ENCODE peak calls at places on chromosomes 16 and 17, in eight cellular contexts. D is adrenal gland, P is transverse colon, U is right atrium auricular region, F is heart left ventricle, H is spleen, X is ovary, S is IMR-90. O is an unnamed sample. For H3K4me1, the result is how much of the 10 kb centered on the place peaks cover.

GRCh38 chr16:75382611-75383010 is 50.7 kb downstream of the CFDP1 start:
- DNase-seq in D (no peak), P (no peak), U (no peak), F (no peak), H (no peak), X (no peak), S (no peak), O (no peak)

GRCh38 chr16:87203060-87203656 is 114.0 kb downstream of the C16orf95 start:
- DNase-seq in D (peak), P (peak), U (no peak), F (peak), H (no peak), X (no peak), S (peak), O (peak)

GRCh38 chr17:47810200-47810821 is 11.3 kb downstream of the OSBPL7 start:
- DNase-seq in D (no peak), P (peak), U (no peak), F (no peak), H (no peak), X (no peak), S (peak), O (peak)

GRCh38 chr17:21094298-21094704 is 32.5 kb upstream of the DHRS7B start:
- DNase-seq in D (no peak), P (no peak), U (no peak), F (no peak), H (no peak), X (no peak), S (no peak), O (no peak)

GRCh38 chr16:8130197-8130596 is 460.1 kb downstream of the TMEM114 start:
- DNase-seq in D (no peak), P (no peak), U (no peak), F (no peak), H (no peak), X (no peak), S (no peak), O (no peak)

GRCh38 chr17:57747221-57748017 is 2.3 kb upstream of the CCDC182 start:
- DNase-seq in D (peak), P (peak), U (peak), F (no peak), H (no peak), X (peak), S (peak), O (peak)

GRCh38 chr16:79839851-79840321 is 239.3 kb upstream of the MAF start:
- DNase-seq in D (no peak), P (no peak), U (peak), F (peak), H (no peak), X (peak), S (no peak), O (peak)

GRCh38 chr17:499836-500543 is 147.4 kb upstream of the RPH3AL start:
- DNase-seq in D (no peak), P (no peak), U (no peak), F (no peak), H (peak), X (no peak), S (no peak), O (peak)

GRCh38 chr17:7548585-7549400 is at the start of gene TNFSF12:
- DNase-seq in D (peak), P (peak), U (no peak), F (peak), H (peak), X (peak), S (peak), O (peak)

GRCh38 chr17:79704691-79705090 is 26.1 kb upstream of the ENPP7 start:
- DNase-seq in D (no peak), P (no peak), U (no peak), F (no peak), H (no peak), X (no peak), S (no peak), O (no peak)

GRCh38 chr17:78360371-78361226 is 722 bp upstream of the SOCS3 start:
- DNase-seq in D (peak), P (peak), U (peak), F (peak), H (peak), X (peak), S (peak), O (peak)

GRCh38 chr17:50199211-50199633 is 2.2 kb downstream of the COL1A1 start:
- DNase-seq in D (no peak), P (no peak), U (no peak), F (no peak), H (peak), X (no peak), S (no peak), O (no peak)

GRCh38 chr17:33072421-33073175 is 81.0 kb downstream of the SPACA3 start:
- DNase-seq in D (no peak), P (no peak), U (no peak), F (no peak), H (no peak), X (no peak), S (no peak), O (no peak)

GRCh38 chr16:68517606-68518161 is 21.4 kb upstream of the ZFP90 start:
- DNase-seq in D (no peak), P (no peak), U (no peak), F (no peak), H (peak), X (no peak), S (no peak), O (no peak)

GRCh38 chr17:79902146-79902791 is 63.0 kb upstream of the CBX4 start:
- DNase-seq in D (no peak), P (no peak), U (no peak), F (no peak), H (peak), X (no peak), S (no peak), O (no peak)

GRCh38 chr17:28053725-28054124 is 11.2 kb downstream of the NLK start:
- DNase-seq in D (no peak), P (no peak), U (no peak), F (no peak), H (no peak), X (no peak), S (no peak), O (no peak)

GRCh38 chr17:40253565-40253964 is 34.1 kb upstream of the CDC6 start:
- DNase-seq in D (no peak), P (no peak), U (no peak), F (no peak), H (no peak), X (no peak), S (no peak), O (no peak)

GRCh38 chr17:29251969-29252866 is 5.6 kb downstream of the CRYBA1 start:
- DNase-seq in D (no peak), P (no peak), U (no peak), F (no peak), H (no peak), X (no peak), S (peak), O (no peak)

GRCh38 chr17:40909755-40910154 is 24.7 kb upstream of the KRT20 start:
- DNase-seq in D (no peak), P (no peak), U (no peak), F (no peak), H (no peak), X (no peak), S (peak), O (no peak)

GRCh38 chr16:86639354-86639753 is 61.0 kb downstream of the FOXL1 start:
- DNase-seq in D (no peak), P (no peak), U (no peak), F (peak), H (no peak), X (no peak), S (no peak), O (no peak)

GRCh38 chr16:29819506-29819905 is 756 bp upstream of the MVP start:
- DNase-seq in D (no peak), P (peak), U (no peak), F (no peak), H (no peak), X (no peak), S (no peak), O (no peak)

GRCh38 chr17:58402679-58403078 is 14.7 kb downstream of the RNF43 start:
- DNase-seq in D (no peak), P (no peak), U (no peak), F (no peak), H (no peak), X (no peak), S (no peak), O (no peak)

GRCh38 chr17:31413871-31414589 is 22.6 kb downstream of the RAB11FIP4 start:
- DNase-seq in D (no peak), P (no peak), U (no peak), F (peak), H (peak), X (no peak), S (peak), O (no peak)

GRCh38 chr16:5982979-5983378 is 885.4 kb upstream of the EEF2KMT start:
- DNase-seq in D (no peak), P (no peak), U (no peak), F (no peak), H (no peak), X (no peak), S (no peak), O (no peak)

DNA sequence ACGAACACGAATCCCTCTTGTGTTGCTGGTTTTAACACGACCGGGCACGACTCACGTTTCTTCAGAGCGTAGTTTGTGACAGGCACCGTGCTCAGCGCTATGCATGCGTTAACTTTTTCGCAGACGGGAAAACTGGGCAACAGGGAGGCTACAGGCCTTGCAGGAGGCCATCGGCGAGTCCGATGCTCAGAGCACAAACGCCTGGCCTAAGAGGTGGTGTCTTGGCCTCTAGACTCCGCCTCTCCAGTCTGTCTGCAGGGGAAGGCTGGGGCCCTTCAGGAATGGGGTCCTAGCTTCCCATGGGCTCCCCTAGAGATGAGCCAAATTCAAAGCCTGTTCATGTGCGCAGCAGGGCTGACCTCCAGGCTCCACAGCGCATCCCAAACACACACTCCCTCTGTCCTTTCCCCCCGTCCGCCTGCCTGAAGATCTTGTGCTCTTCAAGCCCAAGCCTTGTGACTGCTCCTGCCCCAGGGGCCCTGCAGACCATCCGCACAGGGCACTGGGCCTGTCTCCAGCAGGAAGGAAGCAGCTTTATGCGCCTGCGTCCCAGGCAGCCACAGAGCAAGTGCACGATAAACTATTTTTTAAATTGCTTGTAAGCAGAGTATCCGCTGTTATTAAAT is 3.1 kb downstream of the CLCN7 start:
- DNase-seq in D (no peak), P (no peak), U (no peak), F (no peak), H (no peak), X (no peak), S (no peak), O (no peak)
- H3K4me3 ChIP-seq in D (no peak), P (no peak), U (no peak), F (no peak), H (peak), X (no peak), S (no peak), O (no peak)

DNA sequence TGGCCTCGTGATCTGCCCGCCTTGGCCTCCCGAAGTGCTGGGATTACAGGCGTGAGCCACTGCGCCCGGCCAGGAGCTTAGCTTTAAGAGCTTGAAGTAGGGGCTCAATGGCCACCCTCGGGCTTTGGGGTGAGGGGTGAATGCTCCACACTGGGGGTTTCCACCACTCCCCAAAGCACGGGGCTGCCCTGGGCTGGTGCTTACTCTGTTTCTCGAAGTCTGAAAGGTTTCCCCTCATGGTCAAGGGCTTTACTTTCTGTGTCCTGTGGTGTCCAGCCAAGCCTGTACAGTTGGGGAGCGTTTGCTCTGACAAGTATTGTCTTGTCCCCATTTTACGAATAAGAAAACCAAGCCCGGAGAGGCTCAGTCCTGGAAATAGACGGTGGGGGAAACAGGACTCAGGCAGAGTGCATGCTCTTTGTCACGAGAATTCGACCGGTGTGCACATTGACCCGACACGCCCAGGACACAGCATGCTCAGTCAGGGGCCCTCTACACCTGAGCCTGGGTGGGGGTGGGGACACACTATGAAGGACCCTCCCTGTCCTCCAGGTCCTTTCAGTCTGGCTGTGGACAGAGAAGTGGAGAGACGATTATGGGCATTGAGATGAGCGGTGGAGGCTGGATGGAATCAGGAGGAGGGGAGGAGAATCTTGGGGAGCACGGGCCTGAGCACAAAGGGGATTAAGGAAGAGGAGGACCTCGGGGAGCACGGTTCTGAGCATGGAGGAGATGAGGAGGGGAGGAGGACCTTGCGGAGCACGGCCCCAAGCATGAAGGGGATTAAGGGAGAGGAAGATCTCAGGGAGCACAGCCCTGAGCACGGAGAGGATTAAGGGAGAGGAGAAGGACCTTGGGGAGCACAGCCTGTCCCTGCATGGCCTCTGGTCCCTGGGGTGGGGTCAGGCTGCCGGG is 7.5 kb downstream of the CD7 start:
- DNase-seq in D (no peak), P (peak), U (no peak), F (no peak), H (no peak), X (no peak), S (no peak), O (no peak)
- H3K27ac ChIP-seq in D (no peak), P (no peak), U (no peak), F (no peak), H (no peak), X (no peak), S (no peak), O (no peak)

GRCh38 chr17:46179375-46179999 is 13.7 kb downstream of the KANSL1 start:
- DNase-seq in D (no peak), P (no peak), U (no peak), F (no peak), H (no peak), X (no peak), S (no peak), O (no peak)
- H3K4me1 ChIP-seq in D (half or more), P (half or more), U (under half), F (half or more), H (half or more), X (under half), S (under half), O (under half)

DNA sequence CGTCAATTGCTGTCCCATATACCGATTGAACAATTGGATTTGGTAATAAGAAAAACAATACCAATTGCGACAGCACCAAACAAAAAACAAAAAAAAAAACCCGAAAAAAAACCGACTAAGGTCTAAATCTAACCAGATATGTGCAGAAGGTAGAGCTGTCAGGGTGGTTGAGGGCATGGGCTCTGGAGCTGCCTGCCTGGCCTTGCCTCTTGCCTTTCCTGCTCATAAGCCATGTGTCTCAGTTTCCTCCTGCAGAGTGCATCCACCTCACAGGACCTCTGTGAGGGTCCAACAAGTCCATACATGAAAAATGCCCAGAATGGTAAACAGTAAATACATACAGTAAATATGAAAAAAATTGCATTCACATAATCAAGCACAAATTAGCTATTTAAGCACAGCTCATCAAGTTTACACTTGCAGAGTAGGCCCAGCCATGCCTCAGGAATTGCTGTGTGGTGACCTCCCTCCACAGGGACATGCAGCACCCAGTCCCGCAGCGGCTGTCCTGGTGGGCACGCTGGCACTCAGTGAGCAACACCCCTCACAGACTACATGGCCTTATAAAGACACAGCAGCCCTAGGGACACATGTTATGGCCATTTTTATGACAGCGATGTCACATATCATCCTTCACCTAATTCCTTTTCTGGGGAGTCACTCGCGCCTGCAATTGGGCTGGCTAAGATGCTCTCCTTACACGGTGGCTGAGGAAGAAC is 17.9 kb downstream of the TBC1D28 start:
- DNase-seq in D (no peak), P (no peak), U (no peak), F (no peak), H (no peak), X (no peak), S (no peak), O (no peak)
- H3K4me3 ChIP-seq in D (no peak), P (no peak), U (no peak), F (no peak), H (peak), X (no peak), S (no peak), O (no peak)

DNA sequence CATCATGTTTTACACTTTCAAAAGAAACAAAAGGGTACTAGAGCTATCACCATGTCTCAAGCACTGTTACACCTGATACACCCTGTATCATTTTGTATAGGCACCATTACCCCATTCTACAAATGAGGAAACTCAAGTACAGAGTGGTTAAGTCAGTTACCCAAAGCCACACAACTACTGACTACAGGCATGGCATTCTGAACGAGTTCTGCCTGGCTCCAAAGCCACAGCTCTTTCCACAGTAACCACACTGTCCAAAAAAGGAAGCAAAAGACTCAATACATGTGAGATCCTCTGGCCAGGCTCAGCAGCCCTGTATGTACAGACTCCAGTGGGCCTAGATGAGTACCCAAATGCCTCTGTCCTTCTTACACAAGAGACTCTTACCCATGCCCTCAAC is 4.7 kb downstream of the DYNC1LI2 start:
- DNase-seq in D (no peak), P (no peak), U (no peak), F (no peak), H (no peak), X (no peak), S (no peak), O (no peak)
- H3K27ac ChIP-seq in D (no peak), P (peak), U (no peak), F (no peak), H (peak), X (no peak), S (no peak), O (no peak)

DNA sequence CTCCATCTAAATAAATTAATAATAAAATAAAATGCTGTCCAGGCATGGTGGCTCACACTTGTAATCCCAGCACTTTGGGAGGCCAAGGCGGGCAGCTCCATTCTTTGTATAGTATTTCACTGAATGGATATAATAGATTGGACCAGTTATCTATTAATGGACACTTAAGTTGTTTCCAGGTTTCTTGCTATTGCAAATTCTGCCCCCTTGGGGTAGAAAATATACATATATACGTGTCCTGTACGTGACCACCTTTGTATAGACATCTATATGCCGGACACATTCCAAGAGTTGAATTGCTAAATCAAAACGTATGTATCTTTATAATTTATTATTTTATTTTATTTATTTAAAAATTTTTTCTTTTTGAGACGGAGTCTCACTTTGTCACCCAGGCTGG is 3.9 kb upstream of the EXOC7 start:
- DNase-seq in D (no peak), P (no peak), U (no peak), F (no peak), H (no peak), X (no peak), S (no peak), O (no peak)
- H3K4me1 ChIP-seq in D (under half), P (under half), U (under half), F (under half), H (under half), X (under half), S (under half), O (under half)

GRCh38 chr16:53773150-53773846 is 69.3 kb downstream of the FTO start:
- DNase-seq in D (peak), P (peak), U (no peak), F (peak), H (no peak), X (no peak), S (peak), O (peak)

GRCh38 chr16:53771655-53772497 is 67.9 kb downstream of the FTO start:
- DNase-seq in D (no peak), P (no peak), U (no peak), F (no peak), H (no peak), X (no peak), S (no peak), O (no peak)

GRCh38 chr16:53775821-53776431 is 72.0 kb downstream of the FTO start:
- DNase-seq in D (no peak), P (peak), U (no peak), F (peak), H (no peak), X (no peak), S (peak), O (peak)

GRCh38 chr16:53773881-53774280 is 69.9 kb downstream of the FTO start:
- DNase-seq in D (no peak), P (no peak), U (no peak), F (no peak), H (no peak), X (no peak), S (no peak), O (no peak)

DNA sequence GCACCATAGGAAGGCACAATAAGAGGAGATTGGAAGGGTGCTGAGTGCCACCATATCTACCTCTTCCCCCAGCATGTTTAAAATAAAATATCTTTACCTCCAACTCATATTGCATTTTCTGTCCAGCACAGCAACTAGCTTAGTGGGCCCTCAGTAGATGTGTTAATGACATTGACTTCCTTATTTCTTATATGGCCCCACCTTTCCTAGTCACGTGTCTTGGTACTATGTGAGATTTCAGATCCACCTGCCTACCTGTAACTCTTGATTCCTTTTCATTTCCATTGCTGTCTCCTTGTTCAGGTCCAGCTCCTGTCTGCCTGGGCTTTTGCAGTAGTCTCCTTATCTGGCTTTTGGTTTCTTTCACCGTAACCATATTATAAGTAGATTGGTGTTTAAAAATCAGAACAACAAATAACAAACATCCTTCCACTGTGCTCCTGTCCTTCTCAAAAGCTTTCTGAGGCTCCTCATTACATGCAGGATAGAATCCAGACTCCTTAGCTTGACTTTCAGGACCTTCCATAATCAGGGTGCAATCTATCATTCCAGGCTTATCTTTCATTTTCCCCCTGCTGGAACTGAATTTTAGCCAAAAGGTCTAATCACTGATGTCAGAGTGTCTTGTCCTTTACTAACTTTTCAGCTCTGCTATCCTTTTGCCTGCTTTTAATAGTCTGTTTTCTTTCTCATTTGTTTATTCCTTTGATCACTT is 71.3 kb downstream of the FTO start:
- DNase-seq in D (no peak), P (no peak), U (no peak), F (no peak), H (no peak), X (no peak), S (no peak), O (no peak)
- H3K4me3 ChIP-seq in D (no peak), P (no peak), U (no peak), F (no peak), H (no peak), X (no peak), S (no peak), O (no peak)

O was measured in lung.